ENCODE peak calls at places on chromosomes 1 and 21, in six cellular contexts. A is upper lobe of left lung, Q is pancreas, X is fibroblast of lung, O is mesothelial cell of epicardium, S is cardiac fibroblast. J is an unnamed sample.

GRCh38 chr1:171743014-171743870 is 1.4 kb upstream of the VAMP4 start:
- DNase-seq in A (no peak), Q (no peak), X (peak; percentile 87), O (no peak), S (peak; percentile 75), J (no peak)

GRCh38 chr1:244970236-244970652 is 105.9 kb upstream of the HNRNPU start:
- DNase-seq in A (peak; percentile 74), Q (peak; percentile 88), X (peak; percentile 79), O (no peak), S (no peak), J (peak; percentile 86)

GRCh38 chr21:41147096-41147978 is 20.6 kb upstream of the BACE2 start:
- DNase-seq in A (no peak), Q (no peak), X (no peak), O (no peak), S (no peak), J (no peak)

GRCh38 chr1:116498789-116499628 is 71.8 kb downstream of the CD58 start:
- DNase-seq in A (peak; percentile 47), Q (no peak), X (peak; percentile 74), O (no peak), S (peak; percentile 78), J (no peak)

GRCh38 chr1:247386695-247387094 is 29.3 kb upstream of the NLRP3 start:
- DNase-seq in A (no peak), Q (no peak), X (peak; percentile 49), O (no peak), S (peak; percentile 38), J (no peak)

GRCh38 chr21:45533731-45534571 is 8.3 kb downstream of the SLC19A1 start:
- DNase-seq in A (peak; percentile 19), Q (peak; percentile 55), X (no peak), O (peak; percentile 12), S (no peak), J (no peak)

GRCh38 chr21:34743831-34744230 is 75.0 kb downstream of the CLIC6 start:
- DNase-seq in A (no peak), Q (no peak), X (peak; percentile 84), O (no peak), S (peak; percentile 56), J (no peak)

GRCh38 chr1:66211521-66211920 is 322.4 kb upstream of the SGIP1 start:
- DNase-seq in A (no peak), Q (no peak), X (peak; percentile 21), O (no peak), S (no peak), J (no peak)

GRCh38 chr1:91699339-91699970 is 186.5 kb downstream of the TGFBR3 start:
- DNase-seq in A (no peak), Q (no peak), X (peak; percentile 74), O (no peak), S (peak; percentile 75), J (no peak)

GRCh38 chr21:34018910-34019309 is 54.5 kb upstream of the MRPS6 start:
- DNase-seq in A (no peak), Q (no peak), X (no peak), O (no peak), S (no peak), J (no peak)

DNA sequence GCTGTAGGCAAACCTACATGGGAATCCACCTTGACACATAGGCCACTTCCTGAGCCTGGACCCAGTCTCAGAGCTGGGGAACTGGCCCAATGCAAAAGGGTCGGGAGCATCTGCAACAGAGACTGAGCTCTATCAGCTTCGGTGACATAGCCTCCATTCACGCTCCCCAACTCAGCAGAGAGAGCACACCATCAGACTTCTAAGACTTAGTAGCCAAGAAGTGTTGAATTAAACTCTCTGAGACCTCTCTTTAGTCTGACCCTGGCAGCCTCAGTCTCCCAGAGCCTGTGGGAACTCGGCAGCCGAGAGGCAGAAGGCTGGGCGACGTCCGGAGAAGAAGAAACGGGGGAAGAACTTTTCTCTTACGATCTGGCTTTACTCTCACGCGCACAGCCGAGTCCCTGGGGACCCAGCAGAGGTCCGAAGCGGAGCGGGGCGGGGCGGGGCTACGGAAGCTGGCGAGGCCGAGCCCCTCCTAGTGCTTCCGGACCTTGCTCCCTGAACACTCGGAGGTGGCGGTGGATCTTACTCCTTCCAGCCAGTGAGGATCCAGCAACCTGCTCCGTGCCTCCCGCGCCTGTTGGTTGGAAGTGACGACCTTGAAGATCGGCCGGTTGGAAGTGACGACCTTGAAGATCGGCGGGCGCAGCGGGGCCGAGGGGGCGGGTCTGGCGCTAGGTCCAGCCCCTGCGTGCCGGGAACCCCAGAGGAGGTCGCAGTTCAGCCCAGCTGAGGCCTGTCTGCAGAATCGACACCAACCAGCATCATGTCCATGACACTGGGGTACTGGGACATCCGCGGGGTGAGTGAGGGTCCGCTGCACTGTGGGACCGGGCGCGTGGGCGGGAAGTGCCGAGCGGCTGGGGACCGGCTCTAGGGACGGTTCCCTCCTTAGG is at the start of gene GSTM4:
- DNase-seq in A (peak; percentile 86), Q (peak; percentile 92), X (peak; percentile 76), O (peak; percentile 50), S (peak; percentile 91), J (peak; percentile 82)
- TF ChIP-seq CTCF in A (no peak), Q (no peak), X (no peak), O (no peak), S (no peak), J (no peak)

GRCh38 chr1:156645666-156646065 is 3.7 kb downstream of the BCAN start:
- DNase-seq in A (no peak), Q (no peak), X (no peak), O (no peak), S (no peak), J (no peak)

GRCh38 chr1:156646738-156647211 is 4.9 kb downstream of the BCAN start:
- DNase-seq in A (no peak), Q (no peak), X (no peak), O (no peak), S (no peak), J (no peak)

GRCh38 chr1:156647351-156647750 is 5.4 kb downstream of the BCAN start:
- DNase-seq in A (no peak), Q (no peak), X (no peak), O (no peak), S (no peak), J (no peak)

GRCh38 chr1:156648496-156648895 is 6.6 kb downstream of the BCAN start:
- DNase-seq in A (no peak), Q (no peak), X (no peak), O (no peak), S (no peak), J (no peak)

DNA sequence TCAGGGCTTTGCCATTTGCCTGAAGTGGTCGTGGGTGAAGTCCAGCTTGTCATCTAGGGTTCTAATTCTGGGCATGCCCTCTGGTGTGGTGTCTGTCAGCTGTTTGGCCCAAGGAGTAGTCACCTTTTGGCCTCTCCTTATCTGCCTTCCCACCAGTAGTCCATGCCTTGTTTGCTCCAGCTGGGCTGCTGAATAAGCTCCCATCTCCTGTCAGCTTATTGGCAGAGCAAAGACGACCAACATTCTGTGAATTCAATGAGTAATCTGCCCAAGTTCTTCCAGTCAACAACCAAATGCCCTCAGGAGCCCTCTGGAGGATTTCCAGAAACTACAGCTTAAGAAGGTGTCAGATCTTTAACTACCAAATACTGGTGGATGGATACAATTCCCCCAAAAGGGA is 7.0 kb downstream of the BCAN start:
- DNase-seq in A (no peak), Q (no peak), X (no peak), O (no peak), S (no peak), J (no peak)
- TF ChIP-seq CTCF in A (no peak), Q (no peak), X (no peak), O (no peak), S (no peak), J (no peak)

GRCh38 chr1:174692313-174692712 is 244.5 kb downstream of the GPR52 start:
- DNase-seq in A (no peak), Q (no peak), X (peak; percentile 41), O (no peak), S (peak; percentile 43), J (no peak)

GRCh38 chr1:174690266-174690665 is 242.5 kb downstream of the GPR52 start:
- DNase-seq in A (no peak), Q (no peak), X (no peak), O (no peak), S (no peak), J (no peak)

GRCh38 chr1:174689524-174689923 is 241.8 kb downstream of the GPR52 start:
- DNase-seq in A (no peak), Q (no peak), X (no peak), O (no peak), S (no peak), J (no peak)

GRCh38 chr1:174696026-174696821 is 248.5 kb downstream of the GPR52 start:
- DNase-seq in A (no peak), Q (no peak), X (no peak), O (no peak), S (no peak), J (no peak)

GRCh38 chr1:174693085-174693484 is 245.3 kb downstream of the GPR52 start:
- DNase-seq in A (no peak), Q (no peak), X (no peak), O (no peak), S (peak; percentile 2), J (no peak)
- TF ChIP-seq CTCF in A (no peak), Q (no peak), X (no peak), O (no peak), S (no peak), J (no peak)

GRCh38 chr1:208252126-208252853 is 8.1 kb upstream of the PLXNA2 start:
- DNase-seq in A (no peak), Q (no peak), X (peak; percentile 37), O (no peak), S (no peak), J (no peak)
- TF ChIP-seq CTCF in A (no peak), Q (peak; percentile 37), X (peak; percentile 51), O (no peak), S (no peak), J (no peak)

DNA sequence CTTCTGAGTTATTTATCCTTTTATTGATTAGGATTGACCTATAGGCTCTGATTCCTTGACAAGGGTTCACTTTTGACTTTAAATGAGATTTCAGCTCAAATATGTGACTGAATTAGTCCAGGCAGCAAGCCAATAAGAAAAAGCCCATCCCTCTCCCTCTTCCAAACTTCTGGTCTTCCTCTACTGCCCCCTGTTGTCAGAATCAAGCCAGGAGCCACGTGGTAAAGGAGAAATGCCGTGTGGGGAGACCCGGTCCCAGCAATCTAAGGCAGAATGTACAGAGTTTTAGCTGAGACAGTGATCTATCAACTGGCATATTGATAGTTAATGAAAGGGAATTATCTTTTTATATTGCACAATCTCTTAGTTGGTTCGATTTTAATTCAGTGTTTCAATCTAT is 5.2 kb downstream of the ADAMTS5 start:
- DNase-seq in A (no peak), Q (no peak), X (no peak), O (no peak), S (no peak), J (no peak)
- TF ChIP-seq CTCF in A (no peak), Q (no peak), X (no peak), O (no peak), S (peak; percentile 16), J (no peak)

DNA sequence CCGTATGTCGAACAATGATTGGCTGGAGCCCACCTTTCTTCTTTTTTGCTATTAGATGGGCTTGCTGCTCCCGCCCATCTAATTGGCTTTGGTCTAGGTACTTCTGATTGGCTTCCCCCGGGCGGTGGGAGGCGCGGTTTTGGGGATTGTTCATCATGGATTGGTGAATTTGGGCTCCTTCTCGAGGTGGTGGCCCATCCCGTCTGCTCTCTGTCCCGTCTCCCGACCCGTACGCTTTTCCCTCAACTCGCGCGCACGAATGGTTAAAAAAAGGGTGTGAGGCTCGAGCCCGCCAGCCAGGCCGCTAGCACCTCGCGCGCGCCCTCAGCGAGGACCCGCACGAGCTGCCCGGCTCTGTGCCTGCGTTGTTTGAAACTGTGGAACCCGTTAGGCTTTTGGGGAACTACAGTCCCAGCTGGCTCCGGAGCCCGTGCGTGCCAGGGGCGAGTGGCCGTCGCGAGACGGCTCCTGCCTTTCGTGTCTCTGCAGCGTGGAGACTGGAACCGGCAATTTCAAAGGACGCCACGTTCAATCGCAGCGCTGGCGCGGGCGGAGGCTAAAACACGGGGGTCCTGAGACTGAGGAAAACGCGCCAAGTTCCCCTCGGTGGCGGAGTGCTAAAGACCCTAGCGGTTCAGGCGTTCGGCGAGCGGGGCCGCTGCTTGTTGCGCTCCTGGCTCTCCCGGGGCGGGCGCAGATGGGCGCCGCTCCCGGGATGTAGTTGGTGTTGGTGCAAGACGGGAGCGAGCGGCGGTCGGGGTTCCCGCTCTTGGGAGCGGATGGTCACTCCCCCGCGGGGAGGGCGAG is at the start of gene USP1:
- DNase-seq in A (peak; percentile 96), Q (peak; percentile 88), X (peak; percentile 100), O (peak; percentile 91), S (peak; percentile 100), J (peak; percentile 86)
- TF ChIP-seq CTCF in A (no peak), Q (no peak), X (no peak), O (no peak), S (no peak), J (no peak)

J was measured in activated B cell treated with CpG ODN at 0.5 μM for 24 hours.